ENCODE peak calls at places on chromosomes 5 and 9, in ten cellular contexts. J, D, K, W, X, G, O, T, F and E are unnamed samples.

GRCh38 chr5:646396-647201 is 34.5 kb downstream of the CEP72 start:
- DNase-seq in J (no peak), D (no peak), K (no peak), W (no peak), X (no peak), G (no peak), O (no peak), T (no peak), F (no peak), E (peak)

GRCh38 chr9:114387678-114388431 is at the start of gene AKNA:
- DNase-seq in J (peak), D (peak), K (peak), W (peak), X (peak), G (peak), O (peak), T (peak), F (peak), E (peak)

GRCh38 chr5:157390179-157390923 is 69.7 kb upstream of the NIPAL4 start:
- DNase-seq in J (peak), D (no peak), K (peak), W (no peak), X (peak), G (no peak), O (no peak), T (peak), F (no peak), E (no peak)

GRCh38 chr9:92138157-92138959 is 23.1 kb upstream of the SPTLC1 start:
- DNase-seq in J (no peak), D (no peak), K (peak), W (peak), X (peak), G (peak), O (peak), T (peak), F (peak), E (peak)

GRCh38 chr5:107782770-107783169 is 112.0 kb upstream of the EFNA5 start:
- DNase-seq in J (no peak), D (no peak), K (no peak), W (no peak), X (no peak), G (no peak), O (no peak), T (no peak), F (no peak), E (no peak)

GRCh38 chr9:39588056-39588814 is 232.8 kb downstream of the SPATA31A1 start:
- DNase-seq in J (no peak), D (no peak), K (no peak), W (no peak), X (peak), G (peak), O (no peak), T (no peak), F (peak), E (no peak)

GRCh38 chr5:74127377-74128338 is 501.7 kb downstream of the ARHGEF28 start:
- DNase-seq in J (no peak), D (no peak), K (no peak), W (no peak), X (peak), G (no peak), O (no peak), T (no peak), F (no peak), E (no peak)

GRCh38 chr9:120928015-120928719 is 1.6 kb upstream of the TRAF1 start:
- DNase-seq in J (no peak), D (no peak), K (peak), W (peak), X (peak), G (no peak), O (no peak), T (peak), F (no peak), E (peak)

GRCh38 chr5:79811904-79812303 is 122.3 kb downstream of the CMYA5 start:
- DNase-seq in J (no peak), D (no peak), K (no peak), W (no peak), X (no peak), G (no peak), O (no peak), T (no peak), F (no peak), E (no peak)

GRCh38 chr9:108859459-108860114 is 2.5 kb upstream of the ACTL7A start:
- DNase-seq in J (no peak), D (no peak), K (no peak), W (no peak), X (no peak), G (no peak), O (no peak), T (no peak), F (no peak), E (no peak)

GRCh38 chr5:25025836-25026235 is 381.1 kb upstream of the CDH10 start:
- DNase-seq in J (no peak), D (no peak), K (no peak), W (no peak), X (no peak), G (no peak), O (no peak), T (no peak), F (no peak), E (no peak)

GRCh38 chr5:155091063-155091648 is 77.6 kb downstream of the KIF4B start:
- DNase-seq in J (no peak), D (no peak), K (no peak), W (no peak), X (no peak), G (no peak), O (no peak), T (no peak), F (no peak), E (no peak)

GRCh38 chr5:14306415-14306814 is 163.3 kb downstream of the TRIO start:
- DNase-seq in J (no peak), D (no peak), K (no peak), W (no peak), X (no peak), G (no peak), O (no peak), T (no peak), F (no peak), E (no peak)

GRCh38 chr9:128787583-128788156 is 617 bp downstream of the TBC1D13 start:
- DNase-seq in J (no peak), D (no peak), K (peak), W (no peak), X (peak), G (no peak), O (no peak), T (no peak), F (no peak), E (no peak)

GRCh38 chr5:159515197-159515596 is 184.9 kb upstream of the IL12B start:
- DNase-seq in J (no peak), D (no peak), K (no peak), W (no peak), X (no peak), G (no peak), O (no peak), T (no peak), F (no peak), E (no peak)

GRCh38 chr5:15938961-15939360 is 240.6 kb downstream of the MARCHF11 start:
- DNase-seq in J (peak), D (no peak), K (no peak), W (no peak), X (no peak), G (no peak), O (no peak), T (no peak), F (no peak), E (no peak)

GRCh38 chr5:45171563-45171962 is 362.8 kb downstream of the MRPS30 start:
- DNase-seq in J (no peak), D (no peak), K (no peak), W (no peak), X (no peak), G (no peak), O (no peak), T (no peak), F (no peak), E (no peak)

GRCh38 chr9:127983847-127984289 is 3.1 kb upstream of the EEIG1 start:
- DNase-seq in J (no peak), D (no peak), K (no peak), W (no peak), X (no peak), G (no peak), O (peak), T (no peak), F (no peak), E (no peak)

GRCh38 chr5:133814152-133814551 is 154.3 kb downstream of the C5orf15 start:
- DNase-seq in J (no peak), D (no peak), K (no peak), W (no peak), X (no peak), G (no peak), O (no peak), T (no peak), F (no peak), E (no peak)

GRCh38 chr5:80711938-80712337 is 57.2 kb upstream of the DHFR start:
- DNase-seq in J (no peak), D (no peak), K (no peak), W (no peak), X (peak), G (no peak), O (no peak), T (no peak), F (no peak), E (no peak)

GRCh38 chr5:98997000-98997399 is 68.2 kb upstream of the CHD1 start:
- DNase-seq in J (no peak), D (no peak), K (no peak), W (no peak), X (no peak), G (no peak), O (no peak), T (no peak), F (no peak), E (no peak)

GRCh38 chr5:139443766-139444473 is 4.6 kb upstream of the DNAJC18 start:
- DNase-seq in J (peak), D (no peak), K (no peak), W (no peak), X (no peak), G (no peak), O (no peak), T (no peak), F (no peak), E (no peak)

GRCh38 chr5:75375414-75375813 is 38.4 kb downstream of the HMGCR start:
- DNase-seq in J (no peak), D (no peak), K (no peak), W (no peak), X (no peak), G (no peak), O (no peak), T (no peak), F (no peak), E (no peak)

GRCh38 chr9:114082017-114082735 is 4.1 kb upstream of the AMBP start:
- DNase-seq in J (peak), D (no peak), K (peak), W (peak), X (peak), G (peak), O (peak), T (peak), F (peak), E (peak)

GRCh38 chr5:172173771-172174170 is 14.3 kb downstream of the STK10 start:
- DNase-seq in J (no peak), D (no peak), K (no peak), W (no peak), X (no peak), G (no peak), O (peak), T (peak), F (no peak), E (no peak)

GRCh38 chr9:136336156-136336860 is 9.0 kb downstream of the GPSM1 start:
- DNase-seq in J (no peak), D (no peak), K (no peak), W (no peak), X (no peak), G (no peak), O (no peak), T (peak), F (no peak), E (no peak)

DNA sequence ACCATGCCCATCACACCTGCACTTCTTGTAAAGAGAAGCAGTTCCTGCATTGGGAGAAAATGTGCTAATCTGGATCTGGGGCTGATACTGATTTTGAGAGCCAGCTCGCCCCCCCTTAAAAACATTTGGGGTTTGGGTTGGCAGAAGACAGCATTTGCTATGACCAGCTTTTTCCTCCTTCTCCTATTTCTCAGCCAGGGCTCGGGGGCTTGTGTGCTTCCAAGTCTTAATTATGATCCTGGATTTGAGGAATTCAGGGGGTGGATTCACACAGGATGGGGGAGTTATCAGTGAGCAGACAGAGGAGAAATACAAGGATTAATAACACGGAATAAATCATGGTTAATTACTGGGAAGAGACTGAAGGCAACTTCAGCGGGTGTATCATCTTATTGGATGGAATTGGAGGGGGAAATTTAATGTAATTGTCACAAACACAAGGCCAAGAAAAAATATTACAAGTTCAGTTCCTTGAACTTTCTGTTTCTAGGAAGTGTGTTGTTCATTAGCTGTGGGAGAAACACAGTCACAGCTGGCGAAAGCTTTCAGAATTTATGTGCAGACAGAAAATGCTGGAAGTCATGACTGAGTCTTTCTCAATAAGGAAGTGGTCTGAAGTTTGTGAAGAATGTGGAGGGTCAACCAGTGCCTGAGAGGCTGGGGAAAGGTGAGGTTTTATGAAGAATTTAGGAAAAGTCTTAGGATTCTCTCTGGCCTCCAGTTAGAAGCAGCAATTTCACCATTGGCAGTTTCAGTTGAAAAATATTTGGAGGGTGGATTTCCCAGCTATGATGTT is 15.2 kb downstream of the C9orf152 start:
- DNase-seq in J (peak), D (no peak), K (peak), W (no peak), X (peak), G (no peak), O (no peak), T (peak), F (no peak), E (no peak)
- H3K27ac ChIP-seq in J (peak), D (no peak), K (peak), W (peak), X (peak), G (peak), O (peak), T (peak), F (no peak), E (peak)

GRCh38 chr5:137735531-137736284 is at the start of gene KLHL3:
- DNase-seq in J (no peak), D (no peak), K (peak), W (peak), X (peak), G (peak), O (no peak), T (no peak), F (peak), E (peak)
- H3K27ac ChIP-seq in J (peak), D (peak), K (peak), W (peak), X (peak), G (peak), O (peak), T (peak), F (peak), E (peak)

DNA sequence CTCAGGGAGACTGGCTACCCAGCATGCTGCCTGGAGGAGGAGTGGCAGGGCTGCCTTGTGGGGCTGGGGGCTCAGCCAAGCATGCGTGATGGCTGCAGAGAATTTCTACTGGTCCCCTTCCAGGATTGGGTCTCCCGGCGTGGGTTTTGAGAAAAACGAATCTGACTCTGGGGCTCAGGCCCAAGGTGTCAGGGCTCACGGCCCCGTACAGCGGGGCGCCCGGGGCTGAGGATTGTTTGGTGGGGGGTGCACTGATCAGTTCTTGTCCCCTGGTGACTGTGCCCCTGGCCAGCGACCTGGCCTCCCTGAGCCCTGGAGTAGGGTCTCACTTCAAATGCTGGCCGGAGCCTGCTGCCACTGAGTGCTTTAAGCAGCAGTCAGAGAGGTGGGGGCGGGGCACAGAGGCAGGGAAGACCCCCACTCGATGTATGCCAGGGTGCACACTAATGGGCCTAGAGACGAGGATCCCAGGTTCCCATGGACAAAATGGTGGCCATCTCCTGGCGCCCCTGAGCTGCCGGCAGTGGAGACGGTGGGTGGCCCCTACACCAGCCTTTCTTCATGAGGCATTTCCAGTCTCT is 45.5 kb upstream of the RNU6ATAC start:
- DNase-seq in J (no peak), D (no peak), K (peak), W (no peak), X (no peak), G (no peak), O (peak), T (no peak), F (peak), E (no peak)
- H3K27ac ChIP-seq in J (no peak), D (no peak), K (no peak), W (peak), X (no peak), G (peak), O (no peak), T (no peak), F (no peak), E (peak)

GRCh38 chr9:130873966-130874365 is 22.6 kb downstream of the QRFP start:
- DNase-seq in J (no peak), D (no peak), K (no peak), W (no peak), X (no peak), G (no peak), O (no peak), T (no peak), F (peak), E (no peak)
- H3K27ac ChIP-seq in J (no peak), D (peak), K (no peak), W (peak), X (no peak), G (peak), O (peak), T (no peak), F (no peak), E (peak)